ENCODE peak calls at places on chromosomes 6 and 20, in five cellular contexts. I is cardiac muscle cell, P is heart left ventricle, H is upper lobe of right lung, Q is RWPE2. A is an unnamed sample.

GRCh38 chr20:63061051-63061531 is 54.3 kb upstream of the BHLHE23 start:
- DNase-seq in I (no peak), P (no peak), H (peak; percentile 40), Q (peak; percentile 78), A (peak; percentile 36)

GRCh38 chr6:91298543-91299145 is 711.8 kb upstream of the MAP3K7 start:
- DNase-seq in I (no peak), P (no peak), H (no peak), Q (no peak), A (no peak)

GRCh38 chr6:83124553-83124952 is 57.1 kb downstream of the DOP1A start:
- DNase-seq in I (no peak), P (no peak), H (no peak), Q (no peak), A (no peak)

GRCh38 chr6:3023663-3024483 is 24.2 kb downstream of the NQO2 start:
- DNase-seq in I (peak; percentile 9), P (peak; percentile 95), H (peak; percentile 94), Q (peak; percentile 92), A (peak; percentile 94)

GRCh38 chr20:11777861-11778570 is 139.7 kb upstream of the BTBD3 start:
- DNase-seq in I (no peak), P (no peak), H (no peak), Q (no peak), A (peak; percentile 64)

GRCh38 chr20:42041000-42041565 is 422.9 kb upstream of the CHD6 start:
- DNase-seq in I (peak; percentile 52), P (no peak), H (no peak), Q (no peak), A (no peak)

GRCh38 chr6:57019434-57019833 is 27.1 kb upstream of the KIAA1586 start:
- DNase-seq in I (no peak), P (no peak), H (no peak), Q (no peak), A (no peak)

GRCh38 chr20:51562334-51563140 is 20.0 kb upstream of the NFATC2 start:
- DNase-seq in I (peak; percentile 81), P (peak; percentile 89), H (peak; percentile 72), Q (no peak), A (peak; percentile 68)

GRCh38 chr6:117352466-117353081 is 73.2 kb downstream of the ROS1 start:
- DNase-seq in I (no peak), P (no peak), H (no peak), Q (no peak), A (no peak)

GRCh38 chr20:32457476-32457986 is 99.4 kb downstream of the ASXL1 start:
- DNase-seq in I (peak; percentile 95), P (peak; percentile 68), H (peak; percentile 78), Q (peak; percentile 83), A (peak; percentile 23)

GRCh38 chr6:57190140-57190539 is 18.0 kb downstream of the BAG2 start:
- DNase-seq in I (no peak), P (no peak), H (no peak), Q (no peak), A (no peak)

GRCh38 chr20:58521763-58522162 is 6.6 kb upstream of the APCDD1L start:
- DNase-seq in I (no peak), P (no peak), H (no peak), Q (peak; percentile 69), A (no peak)

GRCh38 chr6:129695373-129696027 is 14.5 kb downstream of the ARHGAP18 start:
- DNase-seq in I (no peak), P (no peak), H (no peak), Q (no peak), A (no peak)

GRCh38 chr6:6392214-6393068 is 72.0 kb upstream of the F13A1 start:
- DNase-seq in I (no peak), P (no peak), H (no peak), Q (no peak), A (no peak)

GRCh38 chr6:137911675-137912158 is 44.7 kb downstream of the TNFAIP3 start:
- DNase-seq in I (no peak), P (no peak), H (no peak), Q (no peak), A (no peak)

GRCh38 chr6:43570876-43571441 is 4.9 kb downstream of the XPO5 start:
- DNase-seq in I (no peak), P (no peak), H (no peak), Q (no peak), A (no peak)

GRCh38 chr6:75349262-75349984 is 64.8 kb upstream of the TMEM30A start:
- DNase-seq in I (peak; percentile 86), P (peak; percentile 43), H (peak; percentile 76), Q (no peak), A (no peak)

GRCh38 chr20:5880326-5880725 is 70.0 kb downstream of the TRMT6 start:
- DNase-seq in I (no peak), P (no peak), H (no peak), Q (no peak), A (no peak)

GRCh38 chr6:152391179-152391880 is 245.8 kb downstream of the SYNE1 start:
- DNase-seq in I (no peak), P (no peak), H (no peak), Q (no peak), A (no peak)

GRCh38 chr6:156984178-156984738 is 207.1 kb downstream of the ARID1B start:
- DNase-seq in I (no peak), P (no peak), H (no peak), Q (no peak), A (no peak)

GRCh38 chr6:20575691-20576451 is 41.6 kb downstream of the CDKAL1 start:
- DNase-seq in I (no peak), P (no peak), H (no peak), Q (no peak), A (no peak)

GRCh38 chr6:56958481-56958880 is 3.6 kb downstream of the BEND6 start:
- DNase-seq in I (no peak), P (no peak), H (no peak), Q (no peak), A (no peak)

GRCh38 chr20:48463916-48464315 is 363.9 kb downstream of the PREX1 start:
- DNase-seq in I (peak; percentile 43), P (no peak), H (no peak), Q (peak; percentile 38), A (no peak)

GRCh38 chr6:51283723-51284122 is 465.1 kb downstream of the TFAP2B start:
- DNase-seq in I (no peak), P (no peak), H (no peak), Q (no peak), A (no peak)

GRCh38 chr6:70289299-70289698 is 13.6 kb downstream of the COL9A1 start:
- DNase-seq in I (no peak), P (no peak), H (no peak), Q (no peak), A (no peak)

GRCh38 chr6:148521586-148521985 is 178.9 kb downstream of the SASH1 start:
- DNase-seq in I (no peak), P (no peak), H (no peak), Q (no peak), A (no peak)

GRCh38 chr6:148523051-148523450 is 180.4 kb downstream of the SASH1 start:
- DNase-seq in I (no peak), P (no peak), H (no peak), Q (no peak), A (no peak)

GRCh38 chr6:148520109-148520841 is 177.6 kb downstream of the SASH1 start:
- DNase-seq in I (no peak), P (no peak), H (no peak), Q (no peak), A (no peak)

GRCh38 chr6:148523551-148523950 is 180.9 kb downstream of the SASH1 start:
- DNase-seq in I (peak; percentile 44), P (no peak), H (no peak), Q (no peak), A (peak; percentile 12)

GRCh38 chr6:148521158-148521557 is 178.5 kb downstream of the SASH1 start:
- DNase-seq in I (no peak), P (no peak), H (no peak), Q (no peak), A (no peak)
- H3K4me1 ChIP-seq in I (peaks cover 16% of the 10 kb centered on the region), P (no peaks in the 10 kb centered on the region), H (peaks cover 14% of the 10 kb centered on the region), Q (peaks cover 15% of the 10 kb centered on the region), A (peaks cover 47% of the 10 kb centered on the region)

DNA sequence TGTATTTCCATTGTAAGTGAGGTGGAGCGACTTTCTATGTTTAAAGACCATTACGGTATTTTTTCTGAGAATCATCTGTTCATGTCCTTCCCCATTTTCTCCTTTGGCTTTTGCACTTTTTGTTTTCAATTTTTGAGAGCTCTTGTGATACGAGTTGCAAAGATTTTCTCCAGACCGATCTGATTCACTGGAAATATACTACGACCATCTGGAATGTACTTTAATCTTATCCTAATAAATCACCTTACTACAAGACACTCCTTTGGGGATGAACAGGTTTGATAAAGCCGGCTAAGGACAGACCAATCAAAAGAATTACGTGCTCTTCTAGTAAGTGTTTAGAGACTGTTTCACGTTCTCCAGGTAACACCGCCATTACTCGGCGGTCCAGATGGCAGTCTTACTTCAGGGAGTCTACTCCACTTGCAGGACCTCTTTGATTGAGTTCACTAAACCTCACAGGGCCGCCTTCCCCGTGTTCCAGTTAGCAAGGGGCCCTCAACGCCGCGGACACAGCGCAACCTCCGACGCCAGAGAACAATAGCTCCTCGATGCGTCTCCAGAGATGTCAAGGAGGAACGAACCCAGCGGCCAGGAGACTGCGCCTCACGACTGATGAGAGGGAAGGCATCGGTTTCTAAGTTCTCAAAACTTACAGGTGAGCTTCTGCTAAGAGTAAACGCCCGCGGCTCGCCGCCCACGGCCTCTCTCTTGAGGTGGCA is 949 bp upstream of the WTAP start:
- DNase-seq in I (no peak), P (no peak), H (no peak), Q (no peak), A (no peak)
- H3K27ac ChIP-seq in I (peak overlapping the region; percentile 100), P (peak overlapping the region; percentile 99), H (peak overlapping the region; percentile 99), Q (peak overlapping the region; percentile 79), A (peak overlapping the region; percentile 96)

GRCh38 chr6:121630716-121631115 is 195.3 kb downstream of the GJA1 start:
- DNase-seq in I (no peak), P (no peak), H (no peak), Q (no peak), A (no peak)

GRCh38 chr6:121633309-121633708 is 197.9 kb downstream of the GJA1 start:
- DNase-seq in I (no peak), P (no peak), H (no peak), Q (no peak), A (no peak)

GRCh38 chr6:121627761-121628160 is 192.3 kb downstream of the GJA1 start:
- DNase-seq in I (no peak), P (no peak), H (no peak), Q (no peak), A (no peak)
- H3K9me3 ChIP-seq in I (no peaks in the 10 kb centered on the region), P (no peaks in the 10 kb centered on the region), H (no peaks in the 10 kb centered on the region), Q (peaks cover 2% of the 10 kb centered on the region), A (no peaks in the 10 kb centered on the region)

GRCh38 chr6:33198853-33199436 is 1.5 kb downstream of the RXRB start:
- DNase-seq in I (no peak), P (no peak), H (peak; percentile 57), Q (no peak), A (no peak)

GRCh38 chr6:33201935-33202334 is 1.3 kb downstream of the SLC39A7 start:
- DNase-seq in I (no peak), P (peak; percentile 4), H (no peak), Q (no peak), A (no peak)

GRCh38 chr6:33199687-33200233 is 705 bp downstream of the RXRB start:
- DNase-seq in I (peak; percentile 85), P (no peak), H (peak; percentile 90), Q (no peak), A (no peak)

GRCh38 chr6:33201147-33201545 is 479 bp downstream of the SLC39A7 start:
- DNase-seq in I (peak; percentile 59), P (no peak), H (no peak), Q (no peak), A (no peak)

GRCh38 chr6:33200234-33201146 is at the start of the genes RXRB and SLC39A7:
- DNase-seq in I (peak; percentile 99), P (peak; percentile 99), H (peak; percentile 99), Q (peak; percentile 99), A (peak; percentile 98)
- H3K4me1 ChIP-seq in I (peaks cover 17% of the 10 kb centered on the region), P (peaks cover 45% of the 10 kb centered on the region), H (peaks cover 52% of the 10 kb centered on the region), Q (peaks cover 11% of the 10 kb centered on the region), A (peaks cover 36% of the 10 kb centered on the region)

A was measured in SJSA1.